ENCODE peak calls at places on chromosomes 2 and 18, in eight cellular contexts. R, U, E, H, V, L, I and K are unnamed samples.

GRCh38 chr2:41972819-41973218 is 75.0 kb upstream of the PKDCC start:
- DNase-seq in H (no peak), I (no peak), E (no peak), V (no peak), U (no peak), R (no peak), L (no peak), K (no peak)

GRCh38 chr2:229784791-229785190 is 70.4 kb upstream of the DNER start:
- DNase-seq in I (no peak), H (no peak), V (no peak), R (no peak), L (no peak), U (no peak), E (no peak), K (no peak)

GRCh38 chr2:191665286-191665685 is 12.7 kb upstream of the NABP1 start:
- DNase-seq in V (no peak), E (no peak), U (no peak), H (no peak), R (no peak), L (no peak), I (no peak), K (no peak)

GRCh38 chr2:161122772-161123530 is 37.3 kb upstream of the TANK start:
- DNase-seq in I (no peak), L (no peak), V (peak), R (peak), H (peak), E (peak), U (peak), K (peak)

GRCh38 chr2:189402932-189403331 is 38.3 kb upstream of the WDR75 start:
- DNase-seq in U (no peak), L (no peak), E (no peak), R (no peak), I (no peak), V (no peak), H (no peak), K (no peak)

GRCh38 chr2:200352631-200353030 is 46.1 kb downstream of the SPATS2L start:
- DNase-seq in I (no peak), U (peak), V (no peak), E (no peak), H (peak), L (no peak), R (no peak), K (no peak)

GRCh38 chr2:100046961-100047950 is 95.1 kb downstream of the AFF3 start:
- DNase-seq in V (no peak), L (no peak), E (no peak), R (no peak), I (no peak), H (no peak), U (no peak), K (no peak)

GRCh38 chr2:165634855-165635254 is 159.2 kb downstream of the GALNT3 start:
- DNase-seq in H (peak), V (no peak), U (peak), R (peak), I (no peak), L (no peak), E (peak), K (no peak)

GRCh38 chr18:58862851-58863538 is 1.7 kb upstream of the ZNF532 start:
- DNase-seq in U (no peak), V (no peak), H (peak), E (peak), I (no peak), R (no peak), L (peak), K (no peak)

GRCh38 chr2:228669751-228670150 is 488.3 kb upstream of the SPHKAP start:
- DNase-seq in V (no peak), H (no peak), U (no peak), I (no peak), R (no peak), E (no peak), L (no peak), K (no peak)

GRCh38 chr18:27803957-27804356 is 373.0 kb downstream of the CDH2 start:
- DNase-seq in R (no peak), L (no peak), E (no peak), V (no peak), H (no peak), I (no peak), U (no peak), K (no peak)

GRCh38 chr2:221068123-221068522 is 504.0 kb downstream of the EPHA4 start:
- DNase-seq in I (no peak), U (no peak), E (no peak), R (no peak), H (no peak), V (no peak), L (no peak), K (no peak)

GRCh38 chr18:12765127-12765526 is 62.3 kb downstream of the PSMG2 start:
- DNase-seq in V (no peak), L (no peak), U (no peak), E (no peak), R (no peak), I (no peak), H (no peak), K (no peak)

GRCh38 chr18:8188196-8188595 is 421.0 kb upstream of the RAB12 start:
- DNase-seq in U (peak), I (no peak), E (no peak), H (no peak), V (no peak), R (no peak), L (no peak), K (no peak)

DNA sequence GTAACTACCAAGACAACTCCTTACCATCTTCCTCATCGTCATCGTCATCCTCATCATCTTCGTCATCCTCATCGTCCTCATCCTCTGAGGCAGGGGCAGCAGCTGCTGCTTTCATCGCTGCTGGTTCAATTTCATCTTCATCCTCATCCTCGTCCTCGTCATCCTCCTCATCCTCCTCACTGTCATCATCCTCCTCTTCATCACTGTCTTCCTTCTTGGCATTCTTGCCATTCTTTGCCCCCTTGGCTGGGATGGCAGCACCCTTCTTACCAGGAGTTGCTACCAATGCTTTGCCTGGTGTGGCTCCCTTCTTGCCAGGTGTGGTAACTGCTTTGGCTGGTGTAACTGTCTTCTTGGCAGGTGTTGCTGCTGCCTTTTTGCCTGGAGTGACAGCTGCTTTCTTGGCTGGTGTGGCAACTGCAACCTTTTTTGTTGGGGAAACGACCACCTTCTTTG is 2.7 kb downstream of the NCL start:
- DNase-seq in R (no peak), L (no peak), I (no peak), E (no peak), U (no peak), V (no peak), H (no peak), K (no peak)
- H3K4me3 ChIP-seq in R (no peak), L (peak), I (no peak), E (no peak), U (no peak), V (no peak), H (no peak), K (no peak)

GRCh38 chr2:119123359-119123758 is 35.2 kb downstream of the C1QL2 start:
- DNase-seq in V (no peak), L (no peak), E (no peak), R (no peak), U (no peak), I (no peak), H (no peak), K (no peak)

GRCh38 chr2:119122663-119123062 is 35.9 kb downstream of the C1QL2 start:
- DNase-seq in U (no peak), V (no peak), H (no peak), E (no peak), R (no peak), I (no peak), L (no peak), K (no peak)

DNA sequence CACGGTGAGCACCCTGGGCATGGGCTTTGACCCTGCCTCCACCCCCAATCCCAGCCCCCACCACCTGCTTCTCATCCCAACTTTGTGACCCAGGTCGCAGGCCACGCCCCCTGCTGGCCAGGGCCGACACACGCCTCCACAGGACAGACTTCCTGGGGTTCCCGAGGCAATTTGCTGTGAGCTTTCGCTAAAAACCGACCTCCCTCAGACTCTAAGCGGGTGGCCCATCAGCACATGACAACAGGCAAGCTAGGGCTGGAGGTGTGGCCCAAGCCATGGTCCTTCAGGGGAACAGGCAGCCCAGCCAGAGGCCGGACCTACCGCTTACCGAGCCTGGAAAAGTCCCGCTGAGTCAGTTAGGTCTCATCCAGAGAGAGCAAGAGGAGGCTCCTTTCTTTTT is 31.9 kb downstream of the C1QL2 start:
- DNase-seq in L (peak), V (peak), U (no peak), R (peak), H (peak), E (no peak), I (peak), K (no peak)
- H3K4me3 ChIP-seq in L (no peak), V (no peak), U (no peak), R (no peak), H (no peak), E (no peak), I (no peak), K (no peak)

GRCh38 chr2:101113441-101114267 is 37.5 kb downstream of the TBC1D8 start:
- DNase-seq in I (peak), R (no peak), E (no peak), L (no peak), H (peak), U (peak), V (peak), K (no peak)
- H3K4me3 ChIP-seq in I (peak), R (no peak), E (no peak), L (no peak), H (no peak), U (no peak), V (no peak), K (no peak)

GRCh38 chr2:168210898-168211570 is 36.4 kb downstream of the STK39 start:
- DNase-seq in R (no peak), E (no peak), V (no peak), L (no peak), U (peak), H (peak), I (peak), K (no peak)
- H3K4me3 ChIP-seq in R (no peak), E (no peak), V (no peak), L (no peak), U (peak), H (no peak), I (no peak), K (no peak)

GRCh38 chr2:205273627-205274026 is 408.7 kb upstream of the NRP2 start:
- DNase-seq in R (no peak), I (no peak), H (peak), V (no peak), E (no peak), L (no peak), U (no peak), K (no peak)

GRCh38 chr2:205280630-205281225 is 401.6 kb upstream of the NRP2 start:
- DNase-seq in U (no peak), H (no peak), R (no peak), L (no peak), V (no peak), I (no peak), E (no peak), K (no peak)

GRCh38 chr2:205274801-205275200 is 407.5 kb upstream of the NRP2 start:
- DNase-seq in V (no peak), I (no peak), U (no peak), H (no peak), R (no peak), E (no peak), L (no peak), K (no peak)

GRCh38 chr2:205273148-205273547 is 409.2 kb upstream of the NRP2 start:
- DNase-seq in I (no peak), U (no peak), H (no peak), V (no peak), R (no peak), E (no peak), L (no peak), K (no peak)

GRCh38 chr2:205276071-205276777 is 406.1 kb upstream of the NRP2 start:
- DNase-seq in I (no peak), E (no peak), U (no peak), R (no peak), L (no peak), H (no peak), V (no peak), K (no peak)
- H3K4me3 ChIP-seq in I (no peak), E (no peak), U (no peak), R (no peak), L (no peak), H (no peak), V (no peak), K (no peak)

DNA sequence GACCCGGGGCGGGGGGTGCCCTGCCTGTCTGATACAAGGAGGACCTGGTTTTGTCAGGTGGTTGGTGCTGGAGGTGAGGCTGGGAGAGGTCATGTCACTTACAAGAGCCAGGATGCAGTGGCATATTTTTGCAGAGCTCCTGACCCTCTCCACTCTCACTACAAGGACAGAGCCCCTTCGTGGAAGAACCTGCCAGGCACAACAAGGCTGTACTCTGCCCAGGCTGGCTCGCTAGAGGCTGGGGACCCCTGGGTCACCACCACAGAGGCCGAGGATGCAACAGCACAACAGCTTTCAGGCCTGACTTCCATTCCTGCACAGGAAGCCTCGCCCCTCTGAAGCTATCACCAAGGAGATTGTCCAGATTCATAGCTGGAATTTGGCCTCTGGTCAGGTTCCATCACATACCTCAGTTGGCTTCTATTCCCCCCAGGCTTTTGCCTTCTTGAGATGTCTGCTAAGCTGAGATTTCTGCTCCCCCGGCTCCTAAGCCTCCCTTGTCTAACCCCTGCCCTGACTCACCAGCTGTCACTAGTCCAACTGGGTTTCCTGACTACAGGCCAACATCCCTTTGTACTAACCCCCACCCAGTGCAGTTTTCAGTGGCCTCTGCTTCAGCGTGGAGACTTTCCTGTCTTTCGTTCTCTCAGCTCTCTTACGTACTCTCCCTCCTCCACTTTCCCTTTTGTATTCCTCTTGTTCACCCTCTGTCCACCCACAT is 132.5 kb upstream of the EPAS1 start:
- DNase-seq in L (no peak), E (peak), I (no peak), H (peak), R (peak), V (no peak), U (peak), K (no peak)
- H3K4me3 ChIP-seq in L (no peak), E (no peak), I (no peak), H (no peak), R (no peak), V (no peak), U (no peak), K (no peak)

DNA sequence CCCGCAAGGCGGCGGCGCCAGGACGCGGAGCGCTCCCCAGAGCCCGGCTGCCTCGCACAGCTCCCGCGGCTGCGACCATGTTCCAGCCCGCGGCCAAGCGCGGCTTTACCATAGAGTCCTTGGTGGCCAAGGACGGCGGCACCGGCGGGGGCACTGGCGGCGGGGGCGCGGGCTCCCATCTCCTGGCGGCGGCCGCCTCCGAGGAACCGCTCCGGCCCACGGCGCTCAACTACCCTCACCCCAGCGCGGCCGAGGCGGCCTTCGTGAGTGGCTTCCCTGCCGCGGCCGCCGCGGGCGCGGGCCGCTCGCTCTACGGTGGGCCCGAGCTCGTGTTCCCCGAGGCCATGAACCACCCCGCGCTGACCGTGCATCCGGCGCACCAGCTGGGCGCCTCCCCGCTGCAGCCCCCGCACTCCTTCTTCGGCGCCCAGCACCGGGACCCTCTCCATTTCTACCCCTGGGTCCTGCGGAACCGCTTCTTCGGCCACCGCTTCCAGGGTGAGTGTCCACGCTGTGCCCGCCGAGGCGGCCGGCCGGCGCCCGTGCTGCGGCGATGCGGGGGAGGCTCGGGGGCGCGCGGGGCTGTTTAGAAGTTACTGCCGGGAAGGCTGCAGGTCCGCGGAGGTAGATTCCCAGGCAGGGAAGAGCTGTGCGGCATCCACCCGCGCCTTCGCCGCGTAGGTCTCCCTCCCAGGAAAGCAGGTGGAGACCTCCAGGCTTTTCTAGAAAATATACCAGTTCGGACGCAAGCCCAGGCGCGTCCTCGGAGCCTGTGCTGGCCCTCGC is 749 bp downstream of the EMX1 start:
- DNase-seq in U (no peak), E (no peak), V (no peak), R (peak), H (no peak), I (no peak), L (no peak), K (no peak)
- H3K4me3 ChIP-seq in U (no peak), E (peak), V (peak), R (no peak), H (no peak), I (no peak), L (peak), K (peak)